ENCODE peak calls at places on chromosomes 6 and 20, in ten cellular contexts. A, C, Z, R, F, I, S, P, U and W are unnamed samples. For H3K9me3, the result is how much of the 10 kb centered on the place peaks cover.

GRCh38 chr6:86079938-86080337 is 437.3 kb upstream of the SYNCRIP start:
- DNase-seq in Z (no peak), S (no peak), R (no peak), U (no peak), A (no peak), P (no peak), F (no peak), C (no peak), I (no peak), W (no peak)

GRCh38 chr20:2800590-2801458 is at the start of gene CPXM1:
- DNase-seq in C (no peak), P (peak), F (no peak), R (no peak), S (no peak), I (no peak), U (no peak), A (no peak), Z (no peak), W (no peak)

GRCh38 chr6:118649918-118650499 is 1.4 kb downstream of the CEP85L start:
- DNase-seq in F (no peak), P (no peak), A (no peak), S (no peak), U (no peak), C (no peak), R (no peak), Z (no peak), I (no peak), W (no peak)

GRCh38 chr20:45951474-45951873 is 17.0 kb downstream of the PCIF1 start:
- DNase-seq in U (no peak), I (no peak), S (no peak), R (no peak), A (no peak), Z (no peak), F (no peak), P (no peak), C (no peak), W (no peak)

GRCh38 chr20:48761023-48761785 is 66.6 kb downstream of the PREX1 start:
- DNase-seq in S (peak), P (no peak), F (peak), A (no peak), Z (no peak), R (no peak), I (peak), U (no peak), C (no peak), W (no peak)

GRCh38 chr20:15289337-15289736 is 951.9 kb upstream of the FLRT3 start:
- DNase-seq in I (no peak), C (no peak), A (no peak), Z (no peak), R (no peak), P (no peak), F (no peak), S (no peak), U (no peak), W (no peak)

GRCh38 chr6:11222385-11223277 is 9.8 kb downstream of the NEDD9 start:
- DNase-seq in Z (no peak), U (no peak), C (no peak), R (no peak), A (no peak), I (no peak), P (no peak), F (no peak), S (no peak), W (no peak)

GRCh38 chr20:825710-826421 is 7.6 kb upstream of the FAM110A start:
- DNase-seq in F (no peak), R (no peak), S (no peak), P (no peak), A (no peak), I (peak), C (no peak), Z (peak), U (no peak), W (no peak)

DNA sequence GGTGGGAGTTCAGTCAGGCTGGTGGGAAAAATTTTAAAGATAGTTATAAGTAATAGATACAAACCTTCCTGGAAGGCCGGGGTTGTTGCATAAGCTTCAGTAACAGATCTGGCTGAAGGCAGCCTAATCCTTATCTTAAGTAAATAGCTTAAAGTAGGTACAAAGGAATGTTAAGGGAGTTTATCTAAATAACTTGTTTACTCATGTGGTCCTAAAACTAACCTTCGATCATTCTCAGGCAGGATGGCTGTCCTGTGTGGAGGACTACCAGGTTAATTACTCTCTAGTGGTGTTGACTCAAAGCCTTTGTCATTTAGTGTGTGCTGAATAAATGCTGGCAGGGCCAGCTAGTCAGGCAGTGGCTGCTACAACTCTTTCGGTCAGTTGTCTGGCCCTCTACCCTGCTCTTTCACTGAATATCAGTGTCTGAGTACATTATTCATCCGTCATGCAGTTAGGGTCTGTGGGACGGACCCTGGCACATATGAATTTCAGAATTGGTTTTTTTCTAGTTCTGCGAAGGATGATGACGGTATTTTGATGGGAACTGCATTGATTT is 131.6 kb upstream of the TAB2 start:
- DNase-seq in P (no peak), R (no peak), S (no peak), Z (no peak), F (no peak), U (no peak), I (no peak), C (no peak), A (no peak), W (no peak)
- H3K9me3 ChIP-seq in P (under half), R (under half), S (under half), Z (under half), F (under half), U (under half), I (under half), C (under half), A (under half), W (under half)

GRCh38 chr6:127567476-127567875 is 9.5 kb upstream of the C6orf58 start:
- DNase-seq in A (no peak), R (no peak), Z (no peak), U (no peak), P (no peak), I (no peak), F (no peak), S (no peak), C (no peak), W (no peak)

GRCh38 chr6:127566119-127566518 is 10.9 kb upstream of the C6orf58 start:
- DNase-seq in P (no peak), F (no peak), A (no peak), I (no peak), C (no peak), S (no peak), U (no peak), R (no peak), Z (no peak), W (no peak)

GRCh38 chr6:127566671-127567070 is 10.3 kb upstream of the C6orf58 start:
- DNase-seq in A (no peak), F (no peak), R (no peak), P (no peak), Z (no peak), I (no peak), C (no peak), S (no peak), U (no peak), W (no peak)

GRCh38 chr6:127564761-127565160 is 12.2 kb upstream of the C6orf58 start:
- DNase-seq in I (no peak), P (no peak), S (no peak), F (no peak), R (no peak), C (no peak), A (no peak), U (no peak), Z (no peak), W (no peak)

DNA sequence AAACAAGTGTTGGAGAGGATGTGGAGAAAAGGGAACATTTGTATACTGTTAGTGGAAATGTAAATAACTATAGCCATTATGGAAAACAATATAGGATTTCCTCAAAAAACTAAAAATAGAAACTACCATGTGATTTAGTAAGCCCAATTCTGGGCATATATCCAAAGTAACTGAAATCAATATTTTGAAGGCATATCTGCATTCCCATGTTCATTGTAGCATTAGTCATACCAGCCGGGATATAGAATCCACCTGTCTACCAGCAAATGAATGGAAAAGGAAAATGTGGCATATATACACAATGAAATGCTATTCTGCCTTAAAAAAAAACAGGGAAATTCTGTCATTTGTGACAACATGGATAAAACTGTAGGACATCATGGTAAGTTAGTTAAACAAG is 15.3 kb upstream of the C6orf58 start:
- DNase-seq in C (no peak), A (no peak), R (peak), S (no peak), P (no peak), U (no peak), Z (peak), F (no peak), I (no peak), W (no peak)
- H3K4me3 ChIP-seq in C (no peak), A (no peak), R (no peak), S (no peak), P (no peak), U (no peak), Z (no peak), F (no peak), I (no peak), W (no peak)

GRCh38 chr6:125570546-125570945 is 178.9 kb upstream of the HEY2 start:
- DNase-seq in Z (no peak), R (no peak), C (peak), U (no peak), S (no peak), I (no peak), A (no peak), F (no peak), P (no peak), W (no peak)
- H3K9me3 ChIP-seq in Z (under half), R (under half), C (under half), U (under half), S (under half), I (under half), A (under half), F (under half), P (under half), W (under half)

GRCh38 chr6:46648869-46649488 is 3.6 kb downstream of the CYP39A1 start:
- DNase-seq in F (no peak), C (no peak), U (no peak), P (no peak), S (no peak), A (no peak), R (peak), Z (no peak), I (no peak), W (no peak)

GRCh38 chr6:46652603-46653438 is at the start of the genes CYP39A1 and SLC25A27:
- DNase-seq in F (peak), I (peak), U (peak), C (peak), R (peak), Z (peak), P (peak), S (peak), A (peak), W (peak)

GRCh38 chr6:46651766-46652165 is 852 bp downstream of the CYP39A1 start:
- DNase-seq in U (no peak), A (no peak), P (no peak), F (no peak), I (no peak), S (no peak), Z (no peak), R (peak), C (no peak), W (no peak)

GRCh38 chr6:46652232-46652602 is 401 bp downstream of the CYP39A1 start:
- DNase-seq in Z (no peak), U (no peak), R (peak), P (no peak), I (no peak), C (no peak), A (no peak), S (no peak), F (no peak), W (no peak)

DNA sequence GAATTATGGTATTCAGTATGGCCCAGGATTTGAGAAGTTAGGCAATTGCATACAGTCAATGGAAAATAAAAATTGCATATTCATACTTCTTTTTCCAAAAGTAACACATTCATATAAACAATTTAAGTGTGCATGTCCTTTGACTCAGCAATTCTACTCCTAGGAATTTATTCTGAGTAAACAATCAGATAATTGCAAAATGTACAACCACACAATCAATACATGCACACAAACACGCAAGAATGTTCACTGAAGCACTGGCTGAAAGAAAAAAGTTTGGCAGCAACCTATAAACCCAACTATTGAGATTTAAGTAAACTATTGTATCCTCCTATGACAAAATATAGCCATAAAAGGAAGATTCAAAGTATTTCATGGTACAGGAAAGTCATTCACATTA is 1.6 kb downstream of the CYP39A1 start:
- DNase-seq in U (no peak), I (no peak), Z (peak), S (no peak), A (no peak), P (no peak), R (peak), C (no peak), F (no peak), W (no peak)
- H3K4me3 ChIP-seq in U (no peak), I (no peak), Z (no peak), S (no peak), A (no peak), P (no peak), R (peak), C (no peak), F (no peak), W (peak)

GRCh38 chr6:83226517-83226916 is 33.4 kb downstream of the RWDD2A start:
- DNase-seq in A (no peak), Z (peak), C (no peak), P (no peak), R (peak), U (no peak), I (no peak), F (no peak), S (no peak), W (no peak)
- H3K9me3 ChIP-seq in A (under half), Z (under half), C (under half), P (under half), R (under half), U (under half), I (under half), F (under half), S (under half), W (under half)

GRCh38 chr6:69888842-69889590 is 22.7 kb downstream of the COL19A1 start:
- DNase-seq in I (no peak), R (no peak), A (no peak), P (no peak), U (no peak), C (no peak), Z (no peak), F (no peak), S (no peak), W (no peak)

GRCh38 chr6:69895396-69895795 is 29.0 kb downstream of the COL19A1 start:
- DNase-seq in F (no peak), U (no peak), I (no peak), R (no peak), C (no peak), S (no peak), Z (no peak), A (no peak), P (no peak), W (no peak)

GRCh38 chr6:69894578-69895347 is 28.4 kb downstream of the COL19A1 start:
- DNase-seq in P (no peak), S (no peak), F (no peak), U (no peak), A (peak), C (no peak), R (peak), Z (peak), I (no peak), W (no peak)
- H3K4me3 ChIP-seq in P (no peak), S (no peak), F (no peak), U (no peak), A (no peak), C (no peak), R (no peak), Z (no peak), I (no peak), W (no peak)

GRCh38 chr20:59623133-59623532 is 18.8 kb downstream of the PHACTR3 start:
- DNase-seq in A (no peak), U (no peak), Z (no peak), R (no peak), I (no peak), S (no peak), C (no peak), F (no peak), P (no peak), W (no peak)

GRCh38 chr20:59624401-59624800 is 20.1 kb downstream of the PHACTR3 start:
- DNase-seq in S (no peak), A (no peak), C (no peak), I (no peak), U (no peak), Z (no peak), F (no peak), R (no peak), P (no peak), W (no peak)

GRCh38 chr20:59627298-59627697 is 23.0 kb downstream of the PHACTR3 start:
- DNase-seq in A (no peak), I (no peak), F (no peak), C (no peak), U (no peak), R (no peak), P (no peak), S (no peak), Z (no peak), W (no peak)

GRCh38 chr20:59623583-59623982 is 19.2 kb downstream of the PHACTR3 start:
- DNase-seq in U (no peak), P (no peak), C (no peak), R (no peak), F (no peak), I (no peak), Z (no peak), S (no peak), A (no peak), W (no peak)

GRCh38 chr20:59625214-59625922 is 21.0 kb downstream of the PHACTR3 start:
- DNase-seq in Z (no peak), P (no peak), S (no peak), R (no peak), F (no peak), I (no peak), A (no peak), C (no peak), U (no peak), W (no peak)
- H3K9me3 ChIP-seq in Z (under half), P (under half), S (under half), R (under half), F (under half), I (under half), A (under half), C (under half), U (under half), W (under half)

GRCh38 chr20:58889334-58890072 is 37.0 kb downstream of the GNAS start:
- DNase-seq in A (no peak), F (no peak), U (no peak), Z (no peak), S (no peak), C (peak), R (no peak), P (no peak), I (no peak), W (peak)
- H3K4me3 ChIP-seq in A (peak), F (peak), U (no peak), Z (peak), S (peak), C (peak), R (peak), P (peak), I (peak), W (peak)